ENCODE peak calls at places on chromosome 19, in seven cellular contexts. One of them, this sample, is unnamed.

GRCh38 chr19:50777830-50778303 is 7.6 kb downstream of the GPR32 start:
- DNase-seq in HFF-Myc: no peak
- DNase-seq in neural progenitor cell: peak; percentile 68
- DNase-seq in ovary: no peak
- DNase-seq in psoas muscle: no peak
- DNase-seq in fibroblast of mammary gland: peak; percentile 36
- DNase-seq in NB4: peak; percentile 75
- DNase-seq in this sample: no peak

GRCh38 chr19:1912760-1913505 is 7.7 kb downstream of the ADAT3 start:
- DNase-seq in HFF-Myc: no peak
- DNase-seq in psoas muscle: no peak
- DNase-seq in NB4: no peak
- DNase-seq in neural progenitor cell: no peak
- DNase-seq in ovary: no peak
- DNase-seq in fibroblast of mammary gland: no peak
- DNase-seq in this sample: no peak

GRCh38 chr19:28633223-28634030 is 579.5 kb downstream of the UQCRFS1 start:
- DNase-seq in neural progenitor cell: peak; percentile 74
- DNase-seq in NB4: peak; percentile 60
- DNase-seq in ovary: no peak
- DNase-seq in fibroblast of mammary gland: peak; percentile 66
- DNase-seq in HFF-Myc: peak; percentile 22
- DNase-seq in psoas muscle: peak; percentile 58
- DNase-seq in this sample: peak; percentile 2

GRCh38 chr19:7729211-7729610 is 2.7 kb downstream of the CLEC4G start:
- DNase-seq in psoas muscle: no peak
- DNase-seq in ovary: no peak
- DNase-seq in NB4: peak; percentile 22
- DNase-seq in HFF-Myc: no peak
- DNase-seq in fibroblast of mammary gland: no peak
- DNase-seq in neural progenitor cell: no peak
- DNase-seq in this sample: no peak

GRCh38 chr19:12783226-12783848 is 7.9 kb upstream of the JUNB start:
- DNase-seq in HFF-Myc: no peak
- DNase-seq in fibroblast of mammary gland: no peak
- DNase-seq in psoas muscle: no peak
- DNase-seq in ovary: no peak
- DNase-seq in neural progenitor cell: no peak
- DNase-seq in NB4: peak; percentile 85
- DNase-seq in this sample: no peak

GRCh38 chr19:9531933-9532332 is 6.5 kb downstream of the ZNF426 start:
- DNase-seq in neural progenitor cell: no peak
- DNase-seq in ovary: no peak
- DNase-seq in psoas muscle: no peak
- DNase-seq in fibroblast of mammary gland: peak; percentile 77
- DNase-seq in NB4: no peak
- DNase-seq in HFF-Myc: no peak
- DNase-seq in this sample: no peak

GRCh38 chr19:55485439-55486011 is 537 bp downstream of the NAT14 start:
- DNase-seq in psoas muscle: peak; percentile 53
- DNase-seq in HFF-Myc: no peak
- DNase-seq in NB4: no peak
- DNase-seq in neural progenitor cell: no peak
- DNase-seq in fibroblast of mammary gland: no peak
- DNase-seq in ovary: peak; percentile 50
- DNase-seq in this sample: no peak

GRCh38 chr19:42224940-42225717 is 5.0 kb downstream of the ZNF526 start:
- DNase-seq in fibroblast of mammary gland: no peak
- DNase-seq in HFF-Myc: no peak
- DNase-seq in NB4: no peak
- DNase-seq in psoas muscle: no peak
- DNase-seq in neural progenitor cell: no peak
- DNase-seq in ovary: no peak
- DNase-seq in this sample: no peak

GRCh38 chr19:36489920-36490415 is 607 bp upstream of the ZNF566 start:
- DNase-seq in HFF-Myc: peak; percentile 89
- DNase-seq in NB4: peak; percentile 91
- DNase-seq in neural progenitor cell: peak; percentile 96
- DNase-seq in psoas muscle: peak; percentile 81
- DNase-seq in ovary: peak; percentile 81
- DNase-seq in fibroblast of mammary gland: peak; percentile 90
- DNase-seq in this sample: peak; percentile 64

DNA sequence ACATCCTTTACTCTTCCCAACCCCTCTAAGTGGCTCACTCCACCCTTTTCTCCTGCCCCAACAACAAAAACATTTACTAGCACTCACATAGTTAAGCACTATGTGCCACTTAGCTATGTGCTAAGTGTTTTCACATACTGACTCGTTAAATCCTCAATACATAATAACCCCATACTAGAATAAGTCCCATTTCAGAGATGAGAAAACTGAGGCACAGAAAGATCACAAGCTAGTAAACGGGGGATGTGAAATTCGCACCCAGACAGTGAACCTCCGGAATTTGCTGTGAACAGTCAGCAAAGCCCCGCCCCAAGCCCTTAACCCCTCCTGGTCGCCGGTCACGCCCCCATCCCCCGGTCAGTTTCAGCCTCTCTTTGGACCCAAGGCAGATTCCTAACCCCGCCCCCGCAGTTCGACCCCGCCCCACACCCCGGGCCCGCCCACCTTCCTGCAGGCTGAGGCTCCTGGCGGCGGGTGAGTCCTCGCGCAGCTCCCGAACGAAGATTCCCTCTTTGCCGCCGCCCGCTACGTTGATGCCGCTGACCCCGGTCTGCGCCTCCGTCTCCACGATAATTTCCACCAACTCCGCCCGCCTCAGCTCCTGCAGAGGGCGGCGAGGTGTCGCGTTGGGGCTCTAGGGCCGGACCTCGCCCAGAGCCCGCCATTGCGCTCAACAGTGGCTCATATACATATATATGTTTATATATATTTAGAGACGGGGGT is 9.8 kb downstream of the PRX start:
- DNase-seq in ovary: peak; percentile 92
- DNase-seq in HFF-Myc: peak; percentile 54
- DNase-seq in psoas muscle: peak; percentile 91
- DNase-seq in fibroblast of mammary gland: peak; percentile 86
- DNase-seq in NB4: peak; percentile 87
- DNase-seq in neural progenitor cell: peak; percentile 97
- DNase-seq in this sample: peak; percentile 74
- TF ChIP-seq CTCF in ovary: no peak
- TF ChIP-seq CTCF in HFF-Myc: no peak
- TF ChIP-seq CTCF in psoas muscle: no peak
- TF ChIP-seq CTCF in fibroblast of mammary gland: no peak
- TF ChIP-seq CTCF in NB4: no peak
- TF ChIP-seq CTCF in neural progenitor cell: no peak
- TF ChIP-seq CTCF in this sample: no peak

DNA sequence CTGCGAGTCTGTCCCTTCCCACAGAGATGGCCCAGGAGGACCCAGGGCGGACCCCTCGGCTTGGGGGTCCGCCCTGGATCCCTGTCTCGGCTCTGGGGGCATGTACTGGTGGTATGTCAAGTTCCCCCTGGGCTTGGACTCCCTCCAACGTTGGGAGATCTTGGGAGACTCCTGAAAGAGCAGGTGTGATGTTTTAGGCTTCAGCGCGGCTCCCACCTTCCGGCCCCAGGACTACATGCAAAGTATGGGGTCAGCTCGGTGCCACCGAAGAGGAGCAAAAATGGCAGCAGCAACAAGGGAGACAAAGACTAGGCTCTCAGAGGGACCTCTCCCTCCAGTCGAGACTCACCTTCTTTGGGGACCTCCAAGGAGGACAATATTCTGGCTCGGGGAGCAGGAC is 4.2 kb downstream of the MAMSTR start:
- DNase-seq in HFF-Myc: no peak
- DNase-seq in psoas muscle: peak; percentile 59
- DNase-seq in fibroblast of mammary gland: no peak
- DNase-seq in ovary: peak; percentile 58
- DNase-seq in neural progenitor cell: no peak
- DNase-seq in NB4: no peak
- DNase-seq in this sample: no peak
- H3K4me3 ChIP-seq in HFF-Myc: peak overlapping the region; percentile 54
- H3K4me3 ChIP-seq in psoas muscle: peak overlapping the region; percentile 78
- H3K4me3 ChIP-seq in fibroblast of mammary gland: peak overlapping the region; percentile 62
- H3K4me3 ChIP-seq in ovary: peak overlapping the region; percentile 35
- H3K4me3 ChIP-seq in neural progenitor cell: peak overlapping the region; percentile 52
- H3K4me3 ChIP-seq in NB4: peak overlapping the region; percentile 64
- H3K4me3 ChIP-seq in this sample: no peak overlapping the region

DNA sequence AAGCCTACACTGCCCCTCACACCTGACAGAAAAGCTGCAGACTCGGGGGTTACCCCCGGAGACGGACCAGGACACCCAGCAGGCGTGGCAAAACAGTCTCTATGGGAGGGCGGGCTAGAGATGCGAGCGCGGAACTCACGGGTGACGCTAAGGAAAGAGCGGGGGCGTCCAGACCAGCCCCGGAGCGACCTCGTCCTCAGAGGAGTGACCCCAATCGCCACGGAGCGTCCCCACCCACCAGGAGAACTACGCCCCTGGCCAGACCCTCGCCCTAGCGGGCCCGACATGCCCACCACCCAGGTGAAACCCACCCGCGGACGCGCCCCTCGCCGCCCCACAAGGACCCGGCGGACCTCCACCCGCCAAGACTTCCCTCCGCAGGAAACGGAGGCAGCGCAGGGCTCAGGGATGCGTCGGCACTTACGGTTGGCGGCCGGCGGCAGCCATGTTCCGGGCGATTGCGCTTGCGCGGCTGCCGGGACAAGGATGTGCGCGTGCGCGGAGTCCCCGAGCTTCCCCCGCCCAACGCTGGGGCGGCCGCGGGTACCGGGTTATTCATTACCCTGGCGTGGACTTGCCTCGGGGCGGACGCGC is at the start of gene ZNF329:
- DNase-seq in HFF-Myc: peak; percentile 40
- DNase-seq in psoas muscle: peak; percentile 89
- DNase-seq in NB4: peak; percentile 85
- DNase-seq in ovary: peak; percentile 93
- DNase-seq in neural progenitor cell: peak; percentile 94
- DNase-seq in fibroblast of mammary gland: peak; percentile 76
- DNase-seq in this sample: peak; percentile 32
- TF ChIP-seq CTCF in HFF-Myc: no peak
- TF ChIP-seq CTCF in psoas muscle: no peak
- TF ChIP-seq CTCF in NB4: no peak
- TF ChIP-seq CTCF in ovary: no peak
- TF ChIP-seq CTCF in neural progenitor cell: no peak
- TF ChIP-seq CTCF in fibroblast of mammary gland: no peak
- TF ChIP-seq CTCF in this sample: no peak

GRCh38 chr19:3100331-3100730 is 6.2 kb downstream of the GNA11 start:
- DNase-seq in ovary: no peak
- DNase-seq in neural progenitor cell: no peak
- DNase-seq in HFF-Myc: no peak
- DNase-seq in NB4: no peak
- DNase-seq in psoas muscle: no peak
- DNase-seq in fibroblast of mammary gland: no peak
- DNase-seq in this sample: no peak
- H3K4me3 ChIP-seq in ovary: no peak overlapping the region
- H3K4me3 ChIP-seq in neural progenitor cell: no peak overlapping the region
- H3K4me3 ChIP-seq in HFF-Myc: no peak overlapping the region
- H3K4me3 ChIP-seq in NB4: no peak overlapping the region
- H3K4me3 ChIP-seq in psoas muscle: peak overlapping the region; percentile 14
- H3K4me3 ChIP-seq in fibroblast of mammary gland: no peak overlapping the region
- H3K4me3 ChIP-seq in this sample: no peak overlapping the region

DNA sequence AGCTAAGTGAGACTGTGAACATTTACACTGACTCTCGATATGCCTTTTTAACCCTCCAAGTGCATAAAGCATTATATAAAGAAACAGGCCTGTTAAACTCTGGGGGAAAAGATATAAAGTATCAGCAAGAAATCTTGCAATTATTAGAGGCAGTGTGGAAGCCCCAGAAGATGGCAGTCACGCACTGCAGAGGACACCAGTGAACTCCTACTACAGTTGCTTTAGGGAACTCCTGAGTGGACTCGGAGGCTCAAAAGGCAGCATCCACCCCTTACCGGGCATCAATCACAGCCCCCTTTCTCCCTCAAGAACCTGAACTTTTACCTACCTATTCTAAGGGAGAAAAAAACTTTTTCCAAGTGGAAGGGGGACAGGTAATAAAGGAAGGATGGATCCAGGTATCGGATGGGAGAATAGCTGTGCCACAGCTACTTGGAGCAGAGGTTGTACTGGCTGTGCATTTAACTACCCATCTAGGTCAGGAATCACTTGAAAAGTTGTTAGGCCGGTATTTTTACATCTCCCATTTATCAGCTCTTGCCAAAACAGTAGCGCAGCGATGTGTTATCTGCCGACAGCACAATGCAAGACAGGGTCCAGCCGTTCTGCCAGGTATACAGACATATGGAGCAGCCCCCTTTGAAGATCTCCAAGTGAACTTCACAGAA is 80.1 kb downstream of the ZNF486 start:
- DNase-seq in ovary: peak; percentile 79
- DNase-seq in NB4: peak; percentile 48
- DNase-seq in HFF-Myc: no peak
- DNase-seq in psoas muscle: no peak
- DNase-seq in fibroblast of mammary gland: peak; percentile 16
- DNase-seq in neural progenitor cell: peak; percentile 63
- DNase-seq in this sample: no peak
- TF ChIP-seq CTCF in ovary: peak; percentile 52
- TF ChIP-seq CTCF in NB4: peak; percentile 20
- TF ChIP-seq CTCF in HFF-Myc: no peak
- TF ChIP-seq CTCF in psoas muscle: peak; percentile 36
- TF ChIP-seq CTCF in fibroblast of mammary gland: no peak
- TF ChIP-seq CTCF in neural progenitor cell: peak; percentile 63
- TF ChIP-seq CTCF in this sample: no peak